ENCODE peak calls at places on chromosomes 7 and 10, in six cellular contexts. One of them, this sample, is unnamed.

GRCh38 chr7:127895814-127896280 is 135.4 kb downstream of the LRRC4 start:
- DNase-seq in psoas muscle: no peak
- DNase-seq in IMR-90: no peak
- DNase-seq in endodermal cell: no peak
- DNase-seq in CD4-positive, CD25-positive, alpha-beta regulatory T cell: no peak
- DNase-seq in ascending aorta: no peak
- DNase-seq in this sample: no peak

GRCh38 chr10:91477236-91477635 is 67.1 kb downstream of the HECTD2 start:
- DNase-seq in psoas muscle: no peak
- DNase-seq in IMR-90: no peak
- DNase-seq in endodermal cell: no peak
- DNase-seq in CD4-positive, CD25-positive, alpha-beta regulatory T cell: no peak
- DNase-seq in ascending aorta: no peak
- DNase-seq in this sample: no peak

GRCh38 chr7:29488977-29489376 is 74.7 kb upstream of the PRR15 start:
- DNase-seq in psoas muscle: no peak
- DNase-seq in IMR-90: peak; percentile 24
- DNase-seq in endodermal cell: no peak
- DNase-seq in CD4-positive, CD25-positive, alpha-beta regulatory T cell: no peak
- DNase-seq in ascending aorta: no peak
- DNase-seq in this sample: no peak

GRCh38 chr7:141430426-141431142 is 120.6 kb upstream of the AGK start:
- DNase-seq in psoas muscle: no peak
- DNase-seq in IMR-90: no peak
- DNase-seq in endodermal cell: peak; percentile 77
- DNase-seq in CD4-positive, CD25-positive, alpha-beta regulatory T cell: no peak
- DNase-seq in ascending aorta: no peak
- DNase-seq in this sample: no peak

GRCh38 chr10:50636576-50636975 is 12.8 kb upstream of the SGMS1 start:
- DNase-seq in psoas muscle: no peak
- DNase-seq in IMR-90: no peak
- DNase-seq in endodermal cell: no peak
- DNase-seq in CD4-positive, CD25-positive, alpha-beta regulatory T cell: peak; percentile 11
- DNase-seq in ascending aorta: no peak
- DNase-seq in this sample: no peak

GRCh38 chr7:126403040-126403439 is 849.7 kb downstream of the GRM8 start:
- DNase-seq in psoas muscle: no peak
- DNase-seq in IMR-90: no peak
- DNase-seq in endodermal cell: no peak
- DNase-seq in CD4-positive, CD25-positive, alpha-beta regulatory T cell: no peak
- DNase-seq in ascending aorta: no peak
- DNase-seq in this sample: no peak

GRCh38 chr7:56291-56913 is 136.0 kb upstream of the FAM20C start:
- DNase-seq in psoas muscle: no peak
- DNase-seq in IMR-90: no peak
- DNase-seq in endodermal cell: peak; percentile 44
- DNase-seq in CD4-positive, CD25-positive, alpha-beta regulatory T cell: no peak
- DNase-seq in ascending aorta: no peak
- DNase-seq in this sample: peak; percentile 50

GRCh38 chr10:84204122-84204521 is 9.8 kb downstream of the CDHR1 start:
- DNase-seq in psoas muscle: no peak
- DNase-seq in IMR-90: no peak
- DNase-seq in endodermal cell: peak; percentile 77
- DNase-seq in CD4-positive, CD25-positive, alpha-beta regulatory T cell: no peak
- DNase-seq in ascending aorta: no peak
- DNase-seq in this sample: no peak

GRCh38 chr7:94486206-94486605 is 23.4 kb upstream of the CASD1 start:
- DNase-seq in psoas muscle: no peak
- DNase-seq in IMR-90: no peak
- DNase-seq in endodermal cell: no peak
- DNase-seq in CD4-positive, CD25-positive, alpha-beta regulatory T cell: no peak
- DNase-seq in ascending aorta: no peak
- DNase-seq in this sample: no peak

GRCh38 chr10:23826399-23826798 is 382.5 kb upstream of the KIAA1217 start:
- DNase-seq in psoas muscle: no peak
- DNase-seq in IMR-90: no peak
- DNase-seq in endodermal cell: peak; percentile 89
- DNase-seq in CD4-positive, CD25-positive, alpha-beta regulatory T cell: no peak
- DNase-seq in ascending aorta: no peak
- DNase-seq in this sample: no peak

GRCh38 chr10:76184647-76185046 is 753.2 kb downstream of the LRMDA start:
- DNase-seq in psoas muscle: no peak
- DNase-seq in IMR-90: no peak
- DNase-seq in endodermal cell: no peak
- DNase-seq in CD4-positive, CD25-positive, alpha-beta regulatory T cell: no peak
- DNase-seq in ascending aorta: no peak
- DNase-seq in this sample: no peak

DNA sequence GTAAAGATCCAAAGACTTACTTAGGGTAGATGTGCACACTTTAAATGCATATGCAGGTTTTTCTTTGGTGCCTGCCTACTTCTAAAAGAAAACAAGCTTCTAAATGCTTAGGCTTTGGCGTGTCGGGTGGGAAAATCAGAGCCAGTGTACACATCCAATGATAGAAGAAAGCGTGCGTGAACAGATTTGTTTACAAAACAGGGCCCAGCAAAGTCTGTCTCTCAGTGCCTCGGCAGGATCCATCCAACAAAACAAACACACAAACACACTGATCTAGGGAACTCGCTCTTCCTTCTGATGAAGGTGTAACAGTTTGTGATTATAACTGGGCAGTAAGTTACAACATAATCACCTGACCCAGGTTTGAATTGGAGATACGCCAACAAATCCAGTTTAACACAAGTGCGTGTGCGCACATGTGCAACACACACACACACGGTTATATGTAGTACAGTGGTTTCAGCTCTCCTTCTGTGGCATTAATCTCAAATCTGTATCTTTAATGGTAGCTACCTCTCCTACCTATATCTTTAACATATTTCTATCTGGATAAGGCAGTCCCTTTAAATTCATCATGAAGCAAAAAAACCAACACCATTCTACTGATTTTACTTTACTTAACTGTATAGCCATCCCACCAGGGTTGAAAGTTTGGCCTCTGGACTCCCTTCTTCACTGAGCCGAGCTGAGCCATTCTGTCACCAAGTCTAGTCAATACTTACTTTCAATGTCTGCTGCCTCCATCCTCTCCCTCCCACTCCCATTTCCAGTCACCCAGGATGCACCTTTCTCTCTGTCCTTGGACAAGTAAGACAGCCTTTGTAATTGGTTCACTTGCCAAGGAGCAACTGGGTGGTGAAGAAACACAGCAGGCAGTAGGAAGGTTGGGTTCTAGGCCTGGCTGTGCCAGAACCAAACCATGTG is 184.4 kb upstream of the KLF14 start:
- DNase-seq in psoas muscle: no peak
- DNase-seq in IMR-90: peak; percentile 53
- DNase-seq in endodermal cell: no peak
- DNase-seq in CD4-positive, CD25-positive, alpha-beta regulatory T cell: no peak
- DNase-seq in ascending aorta: no peak
- DNase-seq in this sample: no peak
- H3K4me1 ChIP-seq in psoas muscle: peaks cover 97% of the 10 kb centered on the region
- H3K4me1 ChIP-seq in IMR-90: peaks cover 46% of the 10 kb centered on the region
- H3K4me1 ChIP-seq in endodermal cell: peaks cover 6% of the 10 kb centered on the region
- H3K4me1 ChIP-seq in CD4-positive, CD25-positive, alpha-beta regulatory T cell: peaks cover 88% of the 10 kb centered on the region
- H3K4me1 ChIP-seq in ascending aorta: peaks cover 10% of the 10 kb centered on the region
- H3K4me1 ChIP-seq in this sample: peaks cover 91% of the 10 kb centered on the region

DNA sequence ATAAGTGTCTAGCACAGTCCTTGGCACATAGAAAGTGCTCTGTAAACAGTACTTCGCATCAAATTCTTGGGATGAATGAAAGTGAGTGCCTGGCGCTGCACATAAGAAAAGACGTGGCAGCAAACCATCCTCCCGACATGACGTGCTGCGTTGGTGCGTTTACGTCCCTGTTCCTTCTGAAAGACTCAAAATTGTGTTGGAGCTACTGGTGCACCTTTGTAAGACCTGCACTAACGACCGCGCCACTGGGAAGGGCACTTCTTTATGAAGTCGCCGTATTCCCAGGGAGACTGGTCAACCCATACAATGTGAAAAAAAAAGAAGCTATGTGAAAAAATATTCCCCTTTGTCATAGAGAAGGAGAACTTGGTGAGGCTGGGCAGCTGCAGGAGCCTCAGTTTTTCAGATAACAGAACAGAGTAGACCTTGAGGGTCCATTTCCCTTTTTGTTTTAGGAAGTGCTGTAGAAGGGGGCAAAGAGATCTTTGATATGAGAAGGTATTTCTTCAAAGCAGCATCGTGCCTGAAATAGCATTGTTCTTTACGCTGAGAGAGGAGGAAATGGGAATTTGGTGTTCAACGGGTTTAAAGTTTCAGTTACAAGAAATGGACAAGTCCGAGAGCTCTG is 91.7 kb downstream of the PTPRE start:
- DNase-seq in psoas muscle: no peak
- DNase-seq in IMR-90: no peak
- DNase-seq in endodermal cell: no peak
- DNase-seq in CD4-positive, CD25-positive, alpha-beta regulatory T cell: no peak
- DNase-seq in ascending aorta: no peak
- DNase-seq in this sample: no peak
- H3K27ac ChIP-seq in psoas muscle: no peak overlapping the region
- H3K27ac ChIP-seq in IMR-90: no peak overlapping the region
- H3K27ac ChIP-seq in endodermal cell: no peak overlapping the region
- H3K27ac ChIP-seq in CD4-positive, CD25-positive, alpha-beta regulatory T cell: no peak overlapping the region
- H3K27ac ChIP-seq in ascending aorta: no peak overlapping the region
- H3K27ac ChIP-seq in this sample: peak overlapping the region; percentile 63

DNA sequence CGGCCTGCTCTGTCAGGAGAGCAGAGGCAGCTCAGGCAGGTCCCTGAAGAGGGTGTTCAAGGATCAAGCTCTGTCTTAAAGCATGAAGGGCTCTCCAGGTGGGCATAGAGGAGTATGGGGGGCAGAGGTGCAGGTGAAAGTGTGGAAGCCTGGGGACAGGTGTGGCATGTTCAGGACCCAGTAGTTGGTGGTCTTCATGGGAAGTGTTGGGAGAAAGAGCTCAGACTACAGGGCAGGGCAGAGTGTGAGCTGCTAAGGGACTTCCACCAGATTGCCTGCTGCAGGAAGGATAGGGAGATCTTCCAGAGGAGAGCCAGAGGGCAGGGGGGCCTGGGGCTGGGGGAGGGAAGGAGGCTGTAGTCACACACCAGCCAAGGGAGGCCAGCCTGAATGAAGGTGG is 156.5 kb upstream of the GDF10 start:
- DNase-seq in psoas muscle: no peak
- DNase-seq in IMR-90: no peak
- DNase-seq in endodermal cell: no peak
- DNase-seq in CD4-positive, CD25-positive, alpha-beta regulatory T cell: no peak
- DNase-seq in ascending aorta: no peak
- DNase-seq in this sample: no peak
- H3K4me3 ChIP-seq in psoas muscle: no peak overlapping the region
- H3K4me3 ChIP-seq in IMR-90: no peak overlapping the region
- H3K4me3 ChIP-seq in endodermal cell: no peak overlapping the region
- H3K4me3 ChIP-seq in CD4-positive, CD25-positive, alpha-beta regulatory T cell: no peak overlapping the region
- H3K4me3 ChIP-seq in ascending aorta: no peak overlapping the region
- H3K4me3 ChIP-seq in this sample: no peak overlapping the region

GRCh38 chr10:72215611-72216549 is at the start of the genes ANAPC16 and ASCC1:
- DNase-seq in psoas muscle: peak; percentile 96
- DNase-seq in IMR-90: peak; percentile 89
- DNase-seq in endodermal cell: peak; percentile 98
- DNase-seq in CD4-positive, CD25-positive, alpha-beta regulatory T cell: peak; percentile 88
- DNase-seq in ascending aorta: peak; percentile 66
- DNase-seq in this sample: peak; percentile 94
- H3K4me1 ChIP-seq in psoas muscle: peaks cover 50% of the 10 kb centered on the region
- H3K4me1 ChIP-seq in IMR-90: peaks cover 4% of the 10 kb centered on the region
- H3K4me1 ChIP-seq in endodermal cell: no peaks in the 10 kb centered on the region
- H3K4me1 ChIP-seq in CD4-positive, CD25-positive, alpha-beta regulatory T cell: peaks cover 48% of the 10 kb centered on the region
- H3K4me1 ChIP-seq in ascending aorta: peaks cover 5% of the 10 kb centered on the region
- H3K4me1 ChIP-seq in this sample: peaks cover 45% of the 10 kb centered on the region

GRCh38 chr7:30563326-30563942 is 31.2 kb upstream of the GARS1 start:
- DNase-seq in psoas muscle: no peak
- DNase-seq in IMR-90: peak; percentile 40
- DNase-seq in endodermal cell: no peak
- DNase-seq in CD4-positive, CD25-positive, alpha-beta regulatory T cell: no peak
- DNase-seq in ascending aorta: no peak
- DNase-seq in this sample: peak; percentile 20

GRCh38 chr7:30561389-30561788 is 33.3 kb upstream of the GARS1 start:
- DNase-seq in psoas muscle: no peak
- DNase-seq in IMR-90: no peak
- DNase-seq in endodermal cell: no peak
- DNase-seq in CD4-positive, CD25-positive, alpha-beta regulatory T cell: no peak
- DNase-seq in ascending aorta: no peak
- DNase-seq in this sample: no peak

GRCh38 chr7:30562498-30562897 is 32.2 kb upstream of the GARS1 start:
- DNase-seq in psoas muscle: no peak
- DNase-seq in IMR-90: peak; percentile 73
- DNase-seq in endodermal cell: no peak
- DNase-seq in CD4-positive, CD25-positive, alpha-beta regulatory T cell: no peak
- DNase-seq in ascending aorta: no peak
- DNase-seq in this sample: no peak

GRCh38 chr7:30564243-30564892 is 30.3 kb upstream of the GARS1 start:
- DNase-seq in psoas muscle: peak; percentile 87
- DNase-seq in IMR-90: peak; percentile 80
- DNase-seq in endodermal cell: peak; percentile 97
- DNase-seq in CD4-positive, CD25-positive, alpha-beta regulatory T cell: peak; percentile 62
- DNase-seq in ascending aorta: no peak
- DNase-seq in this sample: peak; percentile 78

GRCh38 chr7:30562909-30563308 is 31.8 kb upstream of the GARS1 start:
- DNase-seq in psoas muscle: no peak
- DNase-seq in IMR-90: no peak
- DNase-seq in endodermal cell: no peak
- DNase-seq in CD4-positive, CD25-positive, alpha-beta regulatory T cell: no peak
- DNase-seq in ascending aorta: no peak
- DNase-seq in this sample: no peak
- H3K27ac ChIP-seq in psoas muscle: no peak overlapping the region
- H3K27ac ChIP-seq in IMR-90: no peak overlapping the region
- H3K27ac ChIP-seq in endodermal cell: no peak overlapping the region
- H3K27ac ChIP-seq in CD4-positive, CD25-positive, alpha-beta regulatory T cell: no peak overlapping the region
- H3K27ac ChIP-seq in ascending aorta: no peak overlapping the region
- H3K27ac ChIP-seq in this sample: no peak overlapping the region